ENCODE peak calls at places on chromosomes 12 and 14, in seven cellular contexts. O is aorta, F is tibial artery, M is colonic mucosa, T is upper lobe of right lung, Y is PC-3, D is fibroblast of lung. J is an unnamed sample.

GRCh38 chr14:59213368-59214315 is 25.2 kb downstream of the DAAM1 start:
- DNase-seq in D (peak; percentile 26), M (no peak), T (no peak), Y (peak; percentile 33), O (no peak), F (no peak), J (no peak)

GRCh38 chr12:22101749-22102243 is 55.8 kb downstream of the CMAS start:
- DNase-seq in O (peak; percentile 81), F (peak; percentile 59), T (no peak), M (peak; percentile 24), D (peak; percentile 94), Y (peak; percentile 46), J (peak; percentile 70)

GRCh38 chr12:69476276-69477017 is 6.3 kb downstream of the FRS2 start:
- DNase-seq in Y (no peak), D (no peak), M (no peak), O (no peak), T (no peak), F (no peak), J (no peak)

GRCh38 chr12:5390174-5390799 is 41.6 kb upstream of the NTF3 start:
- DNase-seq in D (peak; percentile 13), O (no peak), M (peak; percentile 29), F (no peak), Y (no peak), T (no peak), J (no peak)

GRCh38 chr14:102508774-102509743 is 517 bp downstream of the ANKRD9 start:
- DNase-seq in T (peak; percentile 86), D (peak; percentile 35), F (no peak), O (peak; percentile 75), M (peak; percentile 62), Y (peak; percentile 32), J (peak; percentile 64)

GRCh38 chr14:71135496-71135895 is 228.2 kb downstream of the PCNX1 start:
- DNase-seq in F (no peak), T (no peak), D (no peak), Y (no peak), M (no peak), O (no peak), J (no peak)

GRCh38 chr12:109330282-109330681 is 17.4 kb upstream of the MYO1H start:
- DNase-seq in T (no peak), F (no peak), M (no peak), Y (no peak), D (no peak), O (no peak), J (no peak)

GRCh38 chr12:52692253-52692652 is 11.1 kb downstream of the KRT77 start:
- DNase-seq in T (no peak), O (no peak), D (no peak), Y (no peak), M (no peak), F (no peak), J (no peak)

GRCh38 chr14:32047791-32048190 is 29.3 kb upstream of the ARHGAP5 start:
- DNase-seq in D (peak; percentile 64), O (no peak), Y (peak; percentile 40), F (no peak), M (no peak), T (no peak), J (no peak)

GRCh38 chr12:25254271-25254880 is 3.6 kb upstream of the KRAS start:
- DNase-seq in M (no peak), Y (no peak), O (no peak), T (no peak), F (no peak), D (peak; percentile 54), J (no peak)

GRCh38 chr14:23119362-23120327 is 590 bp upstream of the CEBPE start:
- DNase-seq in T (no peak), O (no peak), D (no peak), F (no peak), Y (no peak), M (no peak), J (no peak)
- H3K4me3 ChIP-seq in T (no peak overlapping the region), O (no peak overlapping the region), D (no peak overlapping the region), F (no peak overlapping the region), Y (no peak overlapping the region), M (no peak overlapping the region), J (no peak overlapping the region)

GRCh38 chr14:75042040-75042439 is 9.2 kb downstream of the MLH3 start:
- DNase-seq in O (no peak), D (peak; percentile 55), F (no peak), Y (no peak), M (no peak), T (no peak), J (no peak)
- H3K4me1 ChIP-seq in O (no peaks in the 10 kb centered on the region), D (peaks cover 15% of the 10 kb centered on the region), F (peaks cover 13% of the 10 kb centered on the region), Y (peaks cover 30% of the 10 kb centered on the region), M (peaks cover 7% of the 10 kb centered on the region), T (peaks cover 21% of the 10 kb centered on the region), J (peaks cover 13% of the 10 kb centered on the region)

DNA sequence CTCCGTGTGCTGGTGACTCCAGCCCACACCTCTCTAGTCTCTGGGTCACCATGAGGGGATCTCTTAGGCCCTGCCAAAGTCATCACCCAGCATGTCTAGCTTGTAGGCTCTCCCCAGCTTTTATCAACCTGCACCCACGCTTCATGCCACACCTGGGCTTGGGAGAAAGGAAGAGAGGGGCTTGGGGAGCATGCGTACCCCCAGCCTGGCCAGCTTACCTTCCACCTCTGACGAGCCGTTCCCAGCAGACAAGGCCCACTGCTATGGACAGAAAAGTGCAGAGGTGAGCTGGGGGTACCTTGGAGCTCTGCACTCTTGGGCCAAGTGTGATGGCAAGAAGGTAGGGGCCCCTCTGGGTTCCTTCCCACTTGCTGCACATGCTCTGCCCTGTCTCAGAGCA is 1.7 kb downstream of the PGF start:
- DNase-seq in O (peak; percentile 25), Y (no peak), D (no peak), F (no peak), M (no peak), T (no peak), J (no peak)
- H3K4me3 ChIP-seq in O (no peak overlapping the region), Y (no peak overlapping the region), D (peak overlapping the region; percentile 69), F (peak overlapping the region; percentile 69), M (peak overlapping the region; percentile 54), T (peak overlapping the region; percentile 52), J (peak overlapping the region; percentile 48)

DNA sequence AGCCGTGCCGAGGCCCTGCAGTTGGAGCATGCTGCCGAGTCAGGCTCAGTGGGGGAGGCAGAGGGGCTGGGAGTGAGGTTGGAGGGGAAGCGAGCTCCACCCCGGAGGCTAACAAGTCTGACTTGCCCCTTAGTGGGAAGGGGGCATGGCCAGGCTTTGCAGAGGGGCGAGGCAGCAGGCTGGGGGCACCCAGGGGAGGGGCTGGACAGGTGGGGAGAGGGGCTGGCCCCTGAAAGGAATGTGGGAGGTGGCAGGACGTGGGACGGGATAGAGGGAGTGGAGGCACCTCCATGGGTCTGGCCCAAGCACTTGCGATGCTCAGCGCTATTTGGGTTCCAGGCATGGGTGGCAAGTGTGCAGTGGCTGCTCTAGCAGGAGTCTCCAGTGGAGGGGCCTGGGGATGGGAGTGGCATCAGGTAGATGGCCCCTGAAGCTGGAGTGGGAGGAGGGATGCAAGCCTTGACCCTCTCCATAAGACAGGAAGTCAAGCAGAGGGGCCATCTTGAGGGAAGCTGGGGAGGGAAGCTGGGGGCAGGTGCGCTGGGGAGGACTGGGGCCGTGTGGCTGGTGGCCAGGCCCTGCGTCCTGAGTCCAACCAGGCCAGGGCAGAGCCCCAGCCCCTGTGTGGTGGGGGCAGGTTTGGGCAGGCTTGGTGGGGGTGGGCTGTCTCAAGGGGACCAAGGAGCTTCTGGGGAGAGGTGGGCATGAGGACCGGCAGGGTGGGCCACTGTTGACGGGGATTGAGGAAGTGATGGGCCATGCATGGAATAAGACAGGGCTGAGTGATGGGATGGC is 2.6 kb downstream of the TRMT61A start:
- DNase-seq in F (no peak), Y (no peak), T (no peak), M (no peak), O (no peak), D (no peak), J (no peak)
- H3K4me1 ChIP-seq in F (peaks cover 67% of the 10 kb centered on the region), Y (peaks cover 22% of the 10 kb centered on the region), T (peaks cover 27% of the 10 kb centered on the region), M (peaks cover 20% of the 10 kb centered on the region), O (no peaks in the 10 kb centered on the region), D (peaks cover 15% of the 10 kb centered on the region), J (peaks cover 47% of the 10 kb centered on the region)

GRCh38 chr12:19012965-19013364 is 116.6 kb upstream of the PLEKHA5 start:
- DNase-seq in D (peak; percentile 21), F (no peak), T (no peak), O (no peak), M (no peak), Y (peak; percentile 39), J (no peak)

GRCh38 chr12:19014243-19014642 is 115.3 kb upstream of the PLEKHA5 start:
- DNase-seq in T (no peak), Y (no peak), O (no peak), F (no peak), M (no peak), D (no peak), J (no peak)

GRCh38 chr12:19008102-19008501 is 121.4 kb upstream of the PLEKHA5 start:
- DNase-seq in D (no peak), F (no peak), Y (peak; percentile 52), M (no peak), O (no peak), T (no peak), J (no peak)

GRCh38 chr12:19010087-19010486 is 119.4 kb upstream of the PLEKHA5 start:
- DNase-seq in T (no peak), M (no peak), Y (no peak), D (no peak), F (no peak), O (no peak), J (no peak)

DNA sequence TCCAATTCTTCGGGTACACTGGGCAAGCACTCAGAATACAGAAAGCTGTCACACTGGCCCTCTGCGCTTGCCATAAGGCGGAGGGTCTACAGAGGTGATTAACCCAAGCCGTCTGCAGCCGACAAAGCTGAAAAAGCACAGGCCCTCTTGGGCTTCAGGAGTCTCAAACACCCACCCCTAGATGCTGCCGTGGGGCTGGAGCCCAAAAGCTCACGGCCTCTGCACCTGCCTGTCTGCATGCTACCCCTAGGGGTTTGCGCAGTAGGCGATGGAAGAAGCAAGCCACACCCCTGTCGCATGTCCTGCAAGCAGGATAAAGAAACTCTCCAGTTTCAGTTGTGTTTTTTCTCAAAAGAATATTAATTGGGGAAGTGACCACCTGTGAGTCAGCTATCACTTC is 118.8 kb upstream of the PLEKHA5 start:
- DNase-seq in M (no peak), D (no peak), F (no peak), Y (no peak), T (no peak), O (no peak), J (no peak)
- H3K4me3 ChIP-seq in M (no peak overlapping the region), D (no peak overlapping the region), F (no peak overlapping the region), Y (no peak overlapping the region), T (no peak overlapping the region), O (no peak overlapping the region), J (no peak overlapping the region)

DNA sequence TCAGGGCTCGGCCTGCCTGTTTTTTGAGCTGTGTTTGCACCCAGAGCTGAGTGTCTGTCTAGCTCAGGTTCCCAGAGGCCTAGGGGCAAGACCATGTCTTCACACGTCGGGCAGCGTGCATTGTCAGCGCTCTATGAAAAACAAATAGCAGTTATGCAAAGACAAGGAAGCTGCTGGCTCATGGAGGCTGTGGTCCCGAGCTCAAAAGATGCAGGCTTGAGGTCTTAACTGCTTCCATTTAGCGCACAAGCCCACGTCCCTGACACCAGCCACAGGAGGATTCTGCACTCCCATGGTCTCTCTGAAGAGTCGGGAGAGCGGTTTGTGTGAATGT is 48.6 kb downstream of the NINJ2 start:
- DNase-seq in T (no peak), D (no peak), Y (no peak), M (no peak), F (no peak), O (no peak), J (no peak)
- H3K4me1 ChIP-seq in T (peaks cover 25% of the 10 kb centered on the region), D (peaks cover 3% of the 10 kb centered on the region), Y (peaks cover 8% of the 10 kb centered on the region), M (no peaks in the 10 kb centered on the region), F (peaks cover 7% of the 10 kb centered on the region), O (no peaks in the 10 kb centered on the region), J (peaks cover 9% of the 10 kb centered on the region)

GRCh38 chr12:26961803-26962202 is 23.5 kb downstream of the FGFR1OP2 start:
- DNase-seq in T (no peak), O (no peak), Y (no peak), D (no peak), M (no peak), F (no peak), J (no peak)
- H3K4me3 ChIP-seq in T (no peak overlapping the region), O (no peak overlapping the region), Y (no peak overlapping the region), D (no peak overlapping the region), M (no peak overlapping the region), F (no peak overlapping the region), J (no peak overlapping the region)